ENCODE peak calls at places on chromosomes 2 and 18, in four cellular contexts. P is K562, R is GM12878, G is HepG2. A is an unnamed sample.

GRCh38 chr2:43110442-43110871 is 115.9 kb downstream of the ZFP36L2 start:
- DNase-seq in P (no peak), G (peak; percentile 50), R (no peak), A (peak; percentile 14)

GRCh38 chr2:16777123-16777872 is 111.7 kb upstream of the CYRIA start:
- DNase-seq in G (no peak), P (no peak), R (no peak), A (no peak)

GRCh38 chr2:232894746-232895145 is 24.7 kb downstream of the SNORC start:
- DNase-seq in R (no peak), G (no peak), P (no peak), A (no peak)

GRCh38 chr2:31475692-31476091 is 61.1 kb upstream of the XDH start:
- DNase-seq in P (no peak), R (no peak), G (no peak), A (no peak)

GRCh38 chr2:238912916-238913875 is 65.3 kb downstream of the TWIST2 start:
- DNase-seq in P (no peak), G (no peak), R (no peak), A (no peak)

GRCh38 chr2:8581601-8582041 is 100.2 kb upstream of the ID2 start:
- DNase-seq in R (no peak), P (peak; percentile 47), G (peak; percentile 34), A (no peak)

GRCh38 chr2:189824694-189825396 is 40.6 kb downstream of the PMS1 start:
- DNase-seq in P (no peak), R (no peak), G (no peak), A (no peak)

GRCh38 chr18:79924814-79925655 is 26.4 kb downstream of the SLC66A2 start:
- DNase-seq in P (no peak), G (no peak), R (no peak), A (no peak)

GRCh38 chr2:160388464-160389263 is 104.9 kb downstream of the RBMS1 start:
- DNase-seq in G (no peak), P (no peak), R (no peak), A (peak; percentile 45)

GRCh38 chr2:174636979-174637378 is 39.4 kb upstream of the WIPF1 start:
- DNase-seq in P (no peak), G (no peak), R (no peak), A (peak; percentile 16)

GRCh38 chr2:42602937-42603219 is 34.4 kb downstream of the MTA3 start:
- DNase-seq in R (no peak), P (no peak), G (no peak), A (no peak)

GRCh38 chr18:57895182-57895581 is 92.1 kb upstream of the ATP8B1 start:
- DNase-seq in R (no peak), G (no peak), P (no peak), A (no peak)

GRCh38 chr2:164655336-164655735 is 34.1 kb upstream of the GRB14 start:
- DNase-seq in P (no peak), G (no peak), R (no peak), A (no peak)

GRCh38 chr2:33144243-33144642 is 197.5 kb downstream of the LTBP1 start:
- DNase-seq in G (no peak), P (no peak), R (no peak), A (no peak)

GRCh38 chr18:75202976-75203375 is 6.0 kb downstream of the PTGR3 start:
- DNase-seq in R (no peak), G (no peak), P (no peak), A (no peak)

GRCh38 chr2:61811821-61812220 is 42.0 kb downstream of the FAM161A start:
- DNase-seq in G (no peak), R (no peak), P (no peak), A (no peak)

GRCh38 chr2:199468561-199469513 is 11.1 kb upstream of the SATB2 start:
- DNase-seq in R (no peak), P (no peak), G (no peak), A (peak; percentile 87)

GRCh38 chr18:74257083-74257482 is 34.7 kb downstream of the CYB5A start:
- DNase-seq in G (no peak), R (no peak), P (no peak), A (peak; percentile 38)

GRCh38 chr2:238260879-238261278 is 21.0 kb upstream of the HES6 start:
- DNase-seq in R (no peak), P (no peak), G (peak; percentile 34), A (no peak)

GRCh38 chr2:74349889-74350288 is 6.7 kb upstream of the SLC4A5 start:
- DNase-seq in P (no peak), G (no peak), R (no peak), A (no peak)

GRCh38 chr2:108363900-108364225 is 13.9 kb upstream of the SULT1C4 start:
- DNase-seq in R (no peak), G (no peak), P (no peak), A (no peak)

GRCh38 chr2:64770781-64771334 is 117.1 kb upstream of the SERTAD2 start:
- DNase-seq in G (no peak), P (no peak), R (no peak), A (no peak)

GRCh38 chr2:30147196-30147714 is 448 bp downstream of the YPEL5 start:
- DNase-seq in G (no peak), R (no peak), P (peak; percentile 54), A (no peak)

GRCh38 chr2:85720533-85720932 is 26.4 kb downstream of the GNLY start:
- DNase-seq in G (no peak), P (no peak), R (no peak), A (no peak)

GRCh38 chr2:24558781-24559540 is 67.9 kb downstream of the NCOA1 start:
- DNase-seq in P (no peak), G (no peak), R (no peak), A (no peak)

GRCh38 chr2:140882671-140883620 is 1247.9 kb downstream of the LRP1B start:
- DNase-seq in R (no peak), P (no peak), G (no peak), A (peak; percentile 63)

GRCh38 chr2:118970396-118971135 is 28.6 kb downstream of the MARCO start:
- DNase-seq in G (no peak), P (no peak), R (no peak), A (no peak)

GRCh38 chr2:164836907-164837306 is 4.7 kb downstream of the COBLL1 start:
- DNase-seq in G (no peak), P (no peak), R (no peak), A (no peak)

GRCh38 chr18:59877366-59877765 is 22.4 kb upstream of the PMAIP1 start:
- DNase-seq in R (no peak), P (no peak), G (no peak), A (no peak)

GRCh38 chr2:69366-70344 is 23.4 kb upstream of the FAM110C start:
- DNase-seq in P (peak; percentile 21), G (peak; percentile 16), R (no peak), A (peak; percentile 28)

GRCh38 chr18:29588446-29589100 is 1411.6 kb upstream of the CDH2 start:
- DNase-seq in P (no peak), G (no peak), R (no peak), A (no peak)

GRCh38 chr18:63073481-63073880 is 246.1 kb downstream of the BCL2 start:
- DNase-seq in R (no peak), P (no peak), G (peak; percentile 7), A (no peak)

GRCh38 chr18:63078471-63078870 is 241.1 kb downstream of the BCL2 start:
- DNase-seq in G (no peak), P (no peak), R (peak; percentile 98), A (no peak)

GRCh38 chr18:63070750-63071502 is 248.6 kb downstream of the BCL2 start:
- DNase-seq in G (peak; percentile 6), P (no peak), R (no peak), A (no peak)

GRCh38 chr18:63071566-63072175 is 247.9 kb downstream of the BCL2 start:
- DNase-seq in R (no peak), G (no peak), P (no peak), A (no peak)

DNA sequence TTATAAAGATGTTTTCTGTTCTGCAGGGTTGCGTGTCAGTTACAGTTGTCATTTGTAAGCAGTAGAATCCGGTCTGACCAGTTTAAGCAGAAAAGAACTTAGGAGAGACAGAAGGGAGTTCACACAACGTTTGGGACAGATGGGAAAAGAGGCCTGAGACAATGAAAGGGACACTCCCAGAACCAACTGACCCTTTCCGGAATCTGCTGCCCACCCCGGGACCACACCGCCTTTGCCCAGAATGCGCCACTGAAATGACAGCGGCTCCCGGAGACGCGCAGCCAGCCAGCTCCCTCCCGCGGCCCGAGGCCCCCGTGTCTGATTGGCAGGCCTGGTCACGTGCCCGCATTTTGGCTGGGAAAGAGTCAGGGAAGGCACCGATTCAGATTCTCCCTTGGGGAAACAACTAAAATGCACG is 244.6 kb downstream of the BCL2 start:
- DNase-seq in G (peak; percentile 12), R (no peak), P (peak; percentile 60), A (peak; percentile 87)
- TF ChIP-seq POLR2AphosphoS5 in G (no peak), R (peak; percentile 37), P (no peak), A (peak; percentile 21)

DNA sequence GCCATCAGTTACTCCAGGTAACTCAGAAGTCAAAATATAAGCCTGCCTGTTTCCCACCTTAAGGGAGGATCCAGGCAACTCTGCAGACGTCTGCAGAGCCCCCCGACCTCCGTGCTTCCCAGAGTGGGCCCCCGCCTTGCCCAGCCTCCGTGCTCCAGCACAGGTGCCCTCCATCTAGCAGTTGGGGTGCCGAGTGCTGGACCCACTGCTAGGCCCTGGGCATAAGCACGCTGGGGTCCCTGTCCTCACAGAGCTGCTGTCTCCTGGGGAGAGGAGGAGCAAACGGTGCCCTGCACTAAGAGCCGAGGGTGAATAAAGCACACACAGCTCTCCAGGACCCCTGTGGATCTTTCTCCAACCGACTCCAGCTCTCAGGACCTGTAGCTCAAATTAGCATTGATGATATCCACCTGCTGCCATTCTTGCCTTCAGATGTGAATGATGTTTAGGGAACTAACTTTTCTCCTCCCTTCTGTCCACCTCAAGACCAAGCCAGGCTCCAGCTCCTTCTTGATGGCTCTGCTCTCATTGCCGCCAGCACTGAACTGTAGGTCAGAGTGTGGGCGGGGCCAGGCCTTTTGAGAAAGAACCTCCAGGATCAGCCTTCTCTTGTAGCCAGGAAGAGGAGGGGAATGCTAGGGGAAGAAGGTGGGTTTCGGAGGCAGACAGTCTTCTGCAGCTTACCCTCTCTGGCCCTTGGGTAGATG is 121.2 kb downstream of the SMAD7 start:
- DNase-seq in P (no peak), G (no peak), R (no peak), A (peak; percentile 70)
- TF ChIP-seq JUNB in P (no peak), G (no peak), R (no peak), A (no peak)

GRCh38 chr18:10040287-10041011 is 126.6 kb downstream of the VAPA start:
- DNase-seq in P (no peak), G (no peak), R (no peak), A (no peak)

GRCh38 chr18:10038268-10038667 is 124.5 kb downstream of the VAPA start:
- DNase-seq in P (no peak), G (no peak), R (no peak), A (no peak)

GRCh38 chr18:10042492-10042891 is 128.7 kb downstream of the VAPA start:
- DNase-seq in P (no peak), G (no peak), R (no peak), A (no peak)

GRCh38 chr18:10044054-10044453 is 130.2 kb downstream of the VAPA start:
- DNase-seq in P (no peak), G (no peak), R (no peak), A (peak; percentile 23)

DNA sequence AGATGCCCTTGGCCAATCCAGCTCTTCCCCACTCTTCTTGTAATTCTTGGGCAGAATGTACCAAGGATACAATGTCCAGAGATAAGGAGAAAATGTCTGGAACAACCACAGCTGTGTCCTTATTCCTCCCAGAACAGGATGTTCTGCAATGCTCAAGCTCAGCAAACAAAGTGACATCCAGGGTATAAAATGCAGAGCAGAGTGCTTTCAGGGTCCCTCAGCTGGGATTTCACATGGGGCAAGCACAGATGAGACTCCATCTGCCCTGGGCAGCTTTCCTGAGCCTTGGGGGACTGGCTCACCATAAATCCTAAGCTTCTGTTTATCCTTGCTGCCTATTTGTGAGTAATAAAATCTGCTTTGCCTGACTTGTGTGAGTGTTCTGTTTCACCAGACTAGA is 127.4 kb downstream of the VAPA start:
- DNase-seq in G (no peak), P (no peak), R (no peak), A (no peak)
- H3K27ac ChIP-seq in G (no peak overlapping the region), P (no peak overlapping the region), R (no peak overlapping the region), A (no peak overlapping the region)

GRCh38 chr2:201780674-201781582 is at the start of gene ALS2:
- DNase-seq in R (peak; percentile 82), G (peak; percentile 99), P (peak; percentile 84), A (peak; percentile 99)
- TF ChIP-seq POLR2AphosphoS5 in R (peak; percentile 66), G (peak; percentile 90), P (peak; percentile 59), A (peak; percentile 96)